ENCODE peak calls at places on chromosomes 1 and 21, in four cellular contexts. Z is left lung, T is NCI-H446 treated with DMSO at 0.1 percent for 48 hours, W is AG09309. F is an unnamed sample.

GRCh38 chr1:143643148-143643885 is 328.5 kb downstream of the FAM72C start:
- DNase-seq in Z (no peak), T (no peak), W (no peak), F (no peak)

GRCh38 chr1:113812661-113813135 is 422 bp upstream of the RSBN1 start:
- DNase-seq in T (no peak), Z (no peak), W (no peak), F (peak)

GRCh38 chr1:52424757-52425265 is 20.4 kb downstream of the PRPF38A start:
- DNase-seq in W (no peak), T (no peak), Z (no peak), F (no peak)

GRCh38 chr1:106396023-106396422 is 660.5 kb upstream of the PRMT6 start:
- DNase-seq in T (no peak), W (no peak), Z (no peak), F (no peak)

GRCh38 chr21:30718239-30718909 is at the start of gene KRTAP21-3:
- DNase-seq in T (no peak), Z (no peak), W (no peak), F (peak)

GRCh38 chr1:109863699-109864062 is 47.0 kb upstream of the CSF1 start:
- DNase-seq in T (no peak), Z (no peak), W (no peak), F (no peak)

GRCh38 chr1:10122926-10123325 is 87.4 kb upstream of the KIF1B start:
- DNase-seq in T (no peak), Z (no peak), W (peak), F (no peak)

GRCh38 chr1:155226910-155227260 is 18.4 kb downstream of the MTX1 start:
- DNase-seq in T (no peak), Z (no peak), W (no peak), F (peak)

GRCh38 chr1:100476736-100477135 is 61.2 kb upstream of the GPR88 start:
- DNase-seq in Z (no peak), W (no peak), T (no peak), F (no peak)

GRCh38 chr1:47761201-47761930 is 235.8 kb downstream of the TRABD2B start:
- DNase-seq in W (no peak), Z (peak), T (no peak), F (no peak)

F was measured in activated CD4-positive, alpha-beta memory T cell treated with anti-CD3 and anti-CD28 coated beads for 36 hours.